ENCODE peak calls at places on chromosomes 11 and 22, in seven cellular contexts. A, M, I, S, X, D and W are unnamed samples. For H3K4me1, the result is how much of the 10 kb centered on the place peaks cover.

GRCh38 chr11:16973565-16973964 is 40.6 kb downstream of the PLEKHA7 start:
- DNase-seq in D (no peak), S (no peak), M (no peak), I (no peak), X (no peak), A (no peak), W (no peak)

GRCh38 chr11:980438-981365 is 55.0 kb downstream of the AP2A2 start:
- DNase-seq in A (no peak), S (no peak), M (no peak), I (no peak), D (peak), X (no peak), W (no peak)

GRCh38 chr11:103619480-103619879 is 417.0 kb upstream of the DDI1 start:
- DNase-seq in X (no peak), S (no peak), D (no peak), A (peak), I (no peak), M (no peak), W (no peak)

GRCh38 chr11:68009391-68010000 is 631 bp upstream of the ALDH3B1 start:
- DNase-seq in I (peak), S (peak), X (peak), M (peak), D (peak), A (peak), W (no peak)

GRCh38 chr11:1706634-1707400 is 9.8 kb downstream of the KRTAP5-6 start:
- DNase-seq in I (no peak), X (no peak), M (peak), S (no peak), D (no peak), A (peak), W (peak)

GRCh38 chr11:102345923-102346322 is 1.1 kb upstream of the BIRC2 start:
- DNase-seq in M (no peak), D (peak), X (no peak), I (no peak), S (no peak), A (peak), W (no peak)

GRCh38 chr22:21443735-21444421 is 23.3 kb upstream of the TMEM191C start:
- DNase-seq in A (no peak), X (peak), D (no peak), S (no peak), I (peak), M (no peak), W (no peak)

GRCh38 chr11:42234381-42235035 is 775.1 kb upstream of the LRRC4C start:
- DNase-seq in A (peak), D (no peak), S (no peak), I (no peak), X (no peak), M (no peak), W (no peak)

GRCh38 chr22:17891427-17892167 is 117.3 kb upstream of the BID start:
- DNase-seq in I (peak), D (no peak), M (peak), S (peak), A (no peak), X (no peak), W (peak)

GRCh38 chr11:76459299-76459698 is 14.5 kb downstream of the EMSY start:
- DNase-seq in S (peak), I (no peak), A (peak), X (no peak), D (no peak), M (no peak), W (no peak)

GRCh38 chr11:63536669-63537292 is at the start of gene PLAAT4:
- DNase-seq in D (peak), M (peak), A (peak), X (no peak), S (no peak), I (no peak), W (peak)

GRCh38 chr11:125433454-125434121 is 62.5 kb downstream of the FEZ1 start:
- DNase-seq in S (peak), X (no peak), A (peak), I (no peak), D (peak), M (peak), W (peak)

GRCh38 chr22:37187552-37187890 is 526 bp downstream of the C1QTNF6 start:
- DNase-seq in I (no peak), D (no peak), A (peak), X (no peak), S (no peak), M (no peak), W (no peak)

GRCh38 chr11:17267576-17267975 is 9.0 kb upstream of the NUCB2 start:
- DNase-seq in M (peak), D (no peak), S (peak), A (peak), I (no peak), X (no peak), W (no peak)

GRCh38 chr11:130762342-130763037 is 153.8 kb downstream of the SNX19 start:
- DNase-seq in A (peak), S (no peak), X (no peak), I (peak), D (no peak), M (no peak), W (no peak)

GRCh38 chr11:70493891-70494290 is 95.6 kb downstream of the CTTN start:
- DNase-seq in M (no peak), I (peak), D (no peak), A (no peak), S (no peak), X (peak), W (peak)

GRCh38 chr22:42440728-42441127 is 8.5 kb upstream of the NFAM1 start:
- DNase-seq in M (no peak), D (no peak), I (no peak), A (no peak), S (no peak), X (no peak), W (no peak)

GRCh38 chr22:42444060-42444904 is 12.1 kb upstream of the NFAM1 start:
- DNase-seq in S (peak), D (peak), X (peak), A (peak), M (peak), I (peak), W (peak)

GRCh38 chr22:42443240-42444059 is 11.2 kb upstream of the NFAM1 start:
- DNase-seq in I (no peak), X (no peak), D (no peak), A (peak), M (no peak), S (no peak), W (no peak)

GRCh38 chr22:42439821-42440674 is 7.8 kb upstream of the NFAM1 start:
- DNase-seq in S (no peak), I (no peak), X (peak), D (peak), A (peak), M (no peak), W (no peak)

DNA sequence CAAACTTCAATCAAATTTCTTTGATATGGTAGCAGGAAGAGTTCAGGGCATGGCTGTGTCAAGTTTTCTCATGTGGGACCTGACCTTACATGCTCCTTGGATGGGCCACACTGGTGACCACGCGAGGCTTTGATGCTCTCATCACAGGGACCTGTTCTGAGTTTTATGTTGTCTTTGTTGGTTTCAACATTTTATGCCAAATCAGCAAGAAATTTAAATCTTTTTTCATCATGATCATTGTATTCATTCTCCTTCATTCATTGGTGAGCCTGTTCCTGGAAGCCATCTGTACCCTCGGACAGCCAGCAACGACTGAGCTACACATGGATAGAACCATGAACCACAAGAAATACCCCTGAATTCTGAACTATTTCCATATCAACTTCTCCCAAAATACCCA is 10.5 kb upstream of the NFAM1 start:
- DNase-seq in I (no peak), M (no peak), S (no peak), D (no peak), X (no peak), A (no peak), W (no peak)
- H3K4me1 ChIP-seq in I (under half), M (under half), S (under half), D (under half), X (under half), A (under half), W (under half)

GRCh38 chr11:121419839-121420238 is 32.3 kb upstream of the SORL1 start:
- DNase-seq in I (no peak), M (no peak), X (no peak), S (no peak), D (no peak), A (no peak), W (no peak)

GRCh38 chr11:121421149-121421906 is 30.8 kb upstream of the SORL1 start:
- DNase-seq in X (no peak), A (peak), I (no peak), S (peak), M (no peak), D (no peak), W (no peak)

GRCh38 chr11:121420398-121420797 is 31.7 kb upstream of the SORL1 start:
- DNase-seq in D (no peak), X (no peak), S (no peak), M (no peak), A (no peak), I (no peak), W (no peak)

GRCh38 chr11:121425818-121426217 is 26.3 kb upstream of the SORL1 start:
- DNase-seq in A (no peak), S (no peak), M (no peak), I (no peak), X (no peak), D (no peak), W (no peak)

GRCh38 chr11:121422675-121423074 is 29.4 kb upstream of the SORL1 start:
- DNase-seq in D (no peak), M (no peak), S (no peak), A (no peak), I (no peak), X (no peak), W (no peak)
- H3K4me1 ChIP-seq in D (under half), M (under half), S (under half), A (under half), I (under half), X (under half), W (under half)

GRCh38 chr11:96145163-96145585 is 197.8 kb downstream of the MAML2 start:
- DNase-seq in S (no peak), M (no peak), A (peak), X (no peak), D (no peak), I (no peak), W (no peak)

GRCh38 chr11:96144553-96144952 is 198.4 kb downstream of the MAML2 start:
- DNase-seq in I (no peak), M (no peak), A (no peak), X (no peak), S (no peak), D (no peak), W (no peak)

GRCh38 chr11:96139692-96140091 is 203.3 kb downstream of the MAML2 start:
- DNase-seq in A (no peak), S (no peak), I (no peak), D (no peak), M (no peak), X (no peak), W (no peak)

GRCh38 chr11:96143016-96143670 is 199.9 kb downstream of the MAML2 start:
- DNase-seq in A (no peak), I (no peak), D (peak), X (no peak), S (no peak), M (no peak), W (no peak)

GRCh38 chr11:96141649-96142048 is 201.3 kb downstream of the MAML2 start:
- DNase-seq in A (no peak), X (no peak), M (no peak), D (no peak), S (no peak), I (no peak), W (no peak)
- H3K4me1 ChIP-seq in A (under half), X (under half), M (under half), D (under half), S (half or more), I (under half), W (under half)

GRCh38 chr22:39907035-39907434 is 6.2 kb downstream of the GRAP2 start:
- DNase-seq in X (no peak), S (no peak), M (no peak), D (no peak), I (no peak), A (no peak), W (no peak)

GRCh38 chr22:39906207-39906606 is 5.3 kb downstream of the GRAP2 start:
- DNase-seq in M (no peak), S (peak), I (no peak), A (no peak), X (no peak), D (no peak), W (no peak)

GRCh38 chr22:39907605-39908097 is 6.8 kb downstream of the GRAP2 start:
- DNase-seq in M (no peak), I (no peak), A (no peak), X (no peak), D (no peak), S (no peak), W (no peak)

GRCh38 chr22:39904864-39905263 is 4.0 kb downstream of the GRAP2 start:
- DNase-seq in S (no peak), M (no peak), I (no peak), X (no peak), D (no peak), A (no peak), W (no peak)

GRCh38 chr22:39905686-39906085 is 4.8 kb downstream of the GRAP2 start:
- DNase-seq in A (no peak), I (no peak), S (no peak), M (no peak), D (no peak), X (no peak), W (no peak)
- H3K4me1 ChIP-seq in A (under half), I (under half), S (under half), M (under half), D (under half), X (under half), W (under half)

GRCh38 chr22:50189184-50189848 is 3.6 kb downstream of the TRABD start:
- DNase-seq in M (no peak), A (no peak), X (no peak), D (no peak), S (no peak), I (peak), W (no peak)

GRCh38 chr22:50188356-50188755 is 2.6 kb downstream of the TRABD start:
- DNase-seq in D (no peak), A (no peak), S (no peak), M (no peak), I (peak), X (no peak), W (no peak)

GRCh38 chr22:50191041-50191740 is 5.5 kb downstream of the TRABD start:
- DNase-seq in M (no peak), D (no peak), X (no peak), S (no peak), I (peak), A (no peak), W (no peak)

GRCh38 chr22:50190182-50190951 is 4.7 kb downstream of the TRABD start:
- DNase-seq in D (peak), S (peak), I (peak), M (peak), A (peak), X (peak), W (peak)

DNA sequence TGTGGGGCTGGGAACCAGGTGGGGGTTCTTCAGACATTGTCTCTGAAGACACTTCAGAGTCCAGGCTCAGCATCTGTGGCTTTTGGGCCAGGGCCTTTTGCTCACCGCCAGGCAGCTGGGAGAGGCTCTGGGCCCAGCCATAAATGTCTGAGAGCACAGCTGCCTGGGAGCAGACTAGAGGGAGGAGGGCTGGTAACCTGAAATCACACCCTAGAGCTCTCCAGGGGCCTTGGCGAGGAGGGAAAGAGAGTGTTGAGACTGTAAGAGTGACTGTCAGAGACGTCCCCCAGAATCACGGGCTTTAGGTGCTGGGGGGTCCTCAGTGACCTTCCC is 4.1 kb downstream of the TRABD start:
- DNase-seq in I (no peak), S (no peak), A (peak), D (peak), X (no peak), M (no peak), W (no peak)
- H3K4me1 ChIP-seq in I (under half), S (under half), A (under half), D (under half), X (half or more), M (half or more), W (half or more)

GRCh38 chr11:19718976-19719375 is 6.3 kb downstream of the NAV2 start:
- DNase-seq in D (no peak), I (no peak), M (no peak), X (no peak), A (no peak), S (no peak), W (no peak)
- H3K4me1 ChIP-seq in D (under half), I (under half), M (under half), X (under half), A (half or more), S (under half), W (half or more)

DNA sequence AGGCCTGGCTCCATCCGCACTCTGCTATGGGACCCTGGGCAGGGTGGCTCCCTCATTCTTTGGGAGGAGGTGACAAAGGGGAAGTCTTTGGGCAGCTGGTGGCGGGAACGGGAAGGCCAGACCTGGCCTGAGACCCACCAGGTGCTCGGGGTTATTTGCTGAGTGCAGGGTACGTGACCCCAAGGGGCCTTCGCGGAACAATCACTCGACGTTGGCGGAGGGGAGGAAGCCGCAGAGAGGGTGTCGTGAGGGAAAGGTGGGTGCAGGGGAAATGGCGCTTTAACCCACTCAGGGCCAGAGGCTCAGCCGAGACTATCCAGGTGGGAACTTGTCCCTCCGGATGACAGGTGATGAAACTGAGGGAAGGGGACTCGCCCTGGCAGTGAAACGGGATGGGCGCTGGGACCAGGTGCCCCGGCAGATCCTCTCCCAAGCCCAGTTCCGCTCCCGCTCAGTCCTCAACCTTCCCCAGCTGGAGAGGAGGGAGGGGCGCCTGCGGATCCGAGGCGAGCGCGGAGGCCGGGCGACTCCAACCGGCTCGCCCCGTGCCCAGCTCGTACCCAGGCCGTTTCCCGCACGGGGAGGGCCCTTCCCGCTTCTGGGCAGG is 911 bp downstream of the A4GALT start:
- DNase-seq in S (peak), D (no peak), M (no peak), I (no peak), X (no peak), A (no peak), W (no peak)
- H3K4me1 ChIP-seq in S (under half), D (under half), M (under half), I (under half), X (under half), A (under half), W (half or more)

GRCh38 chr22:46113110-46113909 is 37.0 kb upstream of the PPARA start:
- DNase-seq in X (no peak), D (no peak), M (no peak), I (no peak), S (no peak), A (no peak), W (no peak)
- H3K4me1 ChIP-seq in X (under half), D (half or more), M (half or more), I (under half), S (under half), A (under half), W (half or more)